ENCODE peak calls at places on chromosome 13, in nine cellular contexts. W, V, L, K, M, T, B, O and J are unnamed samples.

GRCh38 chr13:60754691-60755090 is 357.7 kb downstream of the TDRD3 start:
- DNase-seq in W (no peak), V (peak), L (no peak), K (no peak), M (no peak), T (no peak), B (no peak), O (no peak), J (no peak)

GRCh38 chr13:80783926-80784325 is 443.0 kb upstream of the SPRY2 start:
- DNase-seq in W (no peak), V (peak), L (no peak), K (peak), M (no peak), T (no peak), B (no peak), O (no peak), J (no peak)

GRCh38 chr13:36212789-36213188 is 1.6 kb downstream of the SOHLH2 start:
- DNase-seq in W (no peak), V (peak), L (no peak), K (no peak), M (no peak), T (no peak), B (no peak), O (no peak), J (no peak)

GRCh38 chr13:110347535-110348308 is 40.6 kb downstream of the COL4A2 start:
- DNase-seq in W (peak), V (no peak), L (peak), K (peak), M (peak), T (no peak), B (no peak), O (no peak), J (no peak)

GRCh38 chr13:51822106-51822840 is 18.3 kb upstream of the DHRS12 start:
- DNase-seq in W (no peak), V (no peak), L (no peak), K (no peak), M (no peak), T (no peak), B (no peak), O (no peak), J (no peak)

GRCh38 chr13:95463516-95463915 is 89.0 kb upstream of the CLDN10 start:
- DNase-seq in W (no peak), V (no peak), L (no peak), K (no peak), M (no peak), T (no peak), B (no peak), O (no peak), J (no peak)

GRCh38 chr13:48976677-48977625 is 1.2 kb downstream of the FNDC3A start:
- DNase-seq in W (no peak), V (no peak), L (no peak), K (no peak), M (no peak), T (peak), B (no peak), O (no peak), J (no peak)

GRCh38 chr13:20258208-20258962 is 26.3 kb upstream of the GJB6 start:
- DNase-seq in W (no peak), V (no peak), L (no peak), K (no peak), M (no peak), T (no peak), B (no peak), O (no peak), J (no peak)

GRCh38 chr13:103403148-103403740 is 337.0 kb upstream of the SLC10A2 start:
- DNase-seq in W (no peak), V (no peak), L (no peak), K (no peak), M (no peak), T (no peak), B (no peak), O (no peak), J (no peak)

GRCh38 chr13:35979378-35979911 is 151.7 kb downstream of the DCLK1 start:
- DNase-seq in W (no peak), V (no peak), L (no peak), K (peak), M (peak), T (peak), B (no peak), O (no peak), J (no peak)

GRCh38 chr13:77832339-77833100 is 86.1 kb downstream of the EDNRB start:
- DNase-seq in W (no peak), V (peak), L (no peak), K (peak), M (peak), T (no peak), B (no peak), O (no peak), J (no peak)

GRCh38 chr13:22061371-22061805 is 390.5 kb downstream of the FGF9 start:
- DNase-seq in W (no peak), V (no peak), L (no peak), K (no peak), M (no peak), T (no peak), B (no peak), O (no peak), J (no peak)

GRCh38 chr13:28611021-28611420 is 47.9 kb upstream of the POMP start:
- DNase-seq in W (no peak), V (no peak), L (no peak), K (peak), M (peak), T (no peak), B (no peak), O (no peak), J (peak)

GRCh38 chr13:59409651-59410200 is 754.0 kb downstream of the DIAPH3 start:
- DNase-seq in W (no peak), V (peak), L (no peak), K (peak), M (no peak), T (no peak), B (peak), O (no peak), J (no peak)

GRCh38 chr13:21033866-21034601 is 27.4 kb downstream of the LATS2 start:
- DNase-seq in W (no peak), V (no peak), L (peak), K (peak), M (no peak), T (no peak), B (no peak), O (no peak), J (no peak)

GRCh38 chr13:97535619-97536018 is 101.7 kb downstream of the RAP2A start:
- DNase-seq in W (no peak), V (no peak), L (no peak), K (peak), M (peak), T (no peak), B (no peak), O (no peak), J (no peak)

GRCh38 chr13:79451500-79451962 is 29.4 kb upstream of the NDFIP2 start:
- DNase-seq in W (no peak), V (no peak), L (peak), K (peak), M (peak), T (peak), B (no peak), O (peak), J (peak)

GRCh38 chr13:46609726-46610125 is 56.8 kb downstream of the LRCH1 start:
- DNase-seq in W (no peak), V (no peak), L (no peak), K (no peak), M (no peak), T (no peak), B (no peak), O (no peak), J (peak)

GRCh38 chr13:48979892-48980291 is 4.2 kb downstream of the FNDC3A start:
- DNase-seq in W (no peak), V (no peak), L (no peak), K (no peak), M (no peak), T (no peak), B (no peak), O (no peak), J (no peak)

GRCh38 chr13:113740661-113741060 is 18.4 kb upstream of the TMEM255B start:
- DNase-seq in W (no peak), V (no peak), L (no peak), K (no peak), M (no peak), T (no peak), B (no peak), O (no peak), J (no peak)
- TF ChIP-seq CTCF in W (no peak), V (no peak), L (no peak), K (no peak), M (no peak), T (no peak), B (no peak), O (no peak), J (no peak)

GRCh38 chr13:33206945-33207615 is 78.5 kb downstream of the STARD13 start:
- DNase-seq in W (no peak), V (no peak), L (no peak), K (no peak), M (no peak), T (no peak), B (no peak), O (no peak), J (no peak)

GRCh38 chr13:33204130-33204927 is 81.2 kb downstream of the STARD13 start:
- DNase-seq in W (no peak), V (no peak), L (no peak), K (peak), M (peak), T (peak), B (no peak), O (peak), J (no peak)

GRCh38 chr13:33206425-33206824 is 79.1 kb downstream of the STARD13 start:
- DNase-seq in W (no peak), V (no peak), L (no peak), K (peak), M (peak), T (no peak), B (no peak), O (no peak), J (no peak)

GRCh38 chr13:33205804-33206221 is 79.7 kb downstream of the STARD13 start:
- DNase-seq in W (no peak), V (peak), L (no peak), K (peak), M (peak), T (peak), B (no peak), O (peak), J (no peak)

GRCh38 chr13:33205224-33205623 is 80.3 kb downstream of the STARD13 start:
- DNase-seq in W (no peak), V (no peak), L (no peak), K (no peak), M (no peak), T (peak), B (no peak), O (no peak), J (no peak)
- H2AFZ ChIP-seq in W (no peak), V (no peak), L (no peak), K (no peak), M (no peak), T (no peak), B (no peak), O (peak), J (no peak)

GRCh38 chr13:72198967-72199601 is 332.1 kb upstream of the DACH1 start:
- DNase-seq in W (no peak), V (no peak), L (no peak), K (no peak), M (no peak), T (no peak), B (no peak), O (no peak), J (no peak)

GRCh38 chr13:72195044-72195704 is 328.2 kb upstream of the DACH1 start:
- DNase-seq in W (no peak), V (no peak), L (no peak), K (no peak), M (no peak), T (no peak), B (no peak), O (no peak), J (no peak)

GRCh38 chr13:72201726-72202125 is 334.7 kb upstream of the DACH1 start:
- DNase-seq in W (no peak), V (no peak), L (no peak), K (no peak), M (no peak), T (no peak), B (no peak), O (no peak), J (no peak)

GRCh38 chr13:72198042-72198441 is 331.0 kb upstream of the DACH1 start:
- DNase-seq in W (no peak), V (no peak), L (no peak), K (no peak), M (no peak), T (no peak), B (no peak), O (no peak), J (no peak)

GRCh38 chr13:72199640-72200039 is 332.6 kb upstream of the DACH1 start:
- DNase-seq in W (no peak), V (no peak), L (no peak), K (no peak), M (no peak), T (no peak), B (no peak), O (no peak), J (no peak)
- TF ChIP-seq CTCF in W (no peak), V (no peak), L (no peak), K (no peak), M (no peak), T (no peak), B (no peak), O (no peak), J (no peak)

GRCh38 chr13:64069892-64070291 is 2654.2 kb upstream of the PCDH20 start:
- DNase-seq in W (no peak), V (no peak), L (no peak), K (no peak), M (no peak), T (no peak), B (no peak), O (no peak), J (no peak)
- H2AFZ ChIP-seq in W (no peak), V (no peak), L (no peak), K (no peak), M (no peak), T (no peak), B (no peak), O (no peak), J (no peak)

DNA sequence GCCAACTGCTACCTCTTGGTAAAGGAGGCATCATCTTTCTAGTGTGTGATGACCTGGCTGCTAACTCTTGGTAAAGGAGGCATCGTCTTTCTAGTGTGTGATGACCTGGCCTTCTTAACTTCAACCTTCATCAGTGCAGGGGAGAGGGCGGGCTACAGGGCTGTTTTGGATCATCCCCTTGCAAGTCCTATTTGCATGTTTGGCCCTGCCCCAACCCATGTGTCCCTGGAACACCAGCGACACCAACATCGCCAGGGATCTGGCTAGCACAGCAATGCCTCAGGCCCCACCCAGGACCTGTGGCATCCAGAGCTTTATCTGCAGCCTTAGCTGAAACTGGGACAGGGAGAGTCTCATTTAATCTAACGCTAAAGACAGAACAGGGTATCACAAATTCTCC is 492.4 kb downstream of the MYO16 start:
- DNase-seq in W (no peak), V (no peak), L (no peak), K (no peak), M (no peak), T (no peak), B (no peak), O (no peak), J (no peak)
- TF ChIP-seq CTCF in W (no peak), V (no peak), L (no peak), K (no peak), M (no peak), T (no peak), B (no peak), O (no peak), J (no peak)